ENCODE peak calls at places on chromosomes 4 and X, in six cellular contexts. One of them, this sample, is unnamed.

GRCh38 chr4:122826596-122827257 is at the start of gene FGF2:
- DNase-seq in D341Med: peak
- DNase-seq in NCI-H1092: peak
- DNase-seq in psoas muscle: peak
- DNase-seq in Daoy: peak
- DNase-seq in GM12865: peak
- DNase-seq in this sample: no peak

GRCh38 chrX:106730385-106730784 is 3.9 kb downstream of the RNF128 start:
- DNase-seq in D341Med: no peak
- DNase-seq in NCI-H1092: no peak
- DNase-seq in psoas muscle: no peak
- DNase-seq in Daoy: no peak
- DNase-seq in GM12865: no peak
- DNase-seq in this sample: no peak

GRCh38 chr4:31360786-31361185 is 640.6 kb downstream of the PCDH7 start:
- DNase-seq in D341Med: no peak
- DNase-seq in NCI-H1092: no peak
- DNase-seq in psoas muscle: no peak
- DNase-seq in Daoy: no peak
- DNase-seq in GM12865: no peak
- DNase-seq in this sample: no peak

GRCh38 chr4:57303012-57303751 is 193.0 kb upstream of the IGFBP7 start:
- DNase-seq in D341Med: no peak
- DNase-seq in NCI-H1092: no peak
- DNase-seq in psoas muscle: no peak
- DNase-seq in Daoy: peak
- DNase-seq in GM12865: no peak
- DNase-seq in this sample: no peak

GRCh38 chrX:77426811-77427210 is 20.4 kb upstream of the FGF16 start:
- DNase-seq in D341Med: no peak
- DNase-seq in NCI-H1092: no peak
- DNase-seq in psoas muscle: no peak
- DNase-seq in Daoy: no peak
- DNase-seq in GM12865: no peak
- DNase-seq in this sample: no peak

GRCh38 chr4:31929676-31930075 is 1209.5 kb downstream of the PCDH7 start:
- DNase-seq in D341Med: no peak
- DNase-seq in NCI-H1092: no peak
- DNase-seq in psoas muscle: no peak
- DNase-seq in Daoy: no peak
- DNase-seq in GM12865: no peak
- DNase-seq in this sample: no peak

GRCh38 chr4:40439519-40439918 is 104.4 kb downstream of the CHRNA9 start:
- DNase-seq in D341Med: no peak
- DNase-seq in NCI-H1092: no peak
- DNase-seq in psoas muscle: no peak
- DNase-seq in Daoy: no peak
- DNase-seq in GM12865: no peak
- DNase-seq in this sample: no peak

GRCh38 chr4:189802884-189803283 is 137.8 kb upstream of the FRG1 start:
- DNase-seq in D341Med: no peak
- DNase-seq in NCI-H1092: no peak
- DNase-seq in psoas muscle: no peak
- DNase-seq in Daoy: no peak
- DNase-seq in GM12865: no peak
- DNase-seq in this sample: no peak

GRCh38 chrX:14344172-14344940 is 185.0 kb upstream of the GLRA2 start:
- DNase-seq in D341Med: no peak
- DNase-seq in NCI-H1092: no peak
- DNase-seq in psoas muscle: no peak
- DNase-seq in Daoy: no peak
- DNase-seq in GM12865: no peak
- DNase-seq in this sample: no peak

GRCh38 chr4:172997851-172998250 is 170.8 kb upstream of the GALNT7 start:
- DNase-seq in D341Med: no peak
- DNase-seq in NCI-H1092: no peak
- DNase-seq in psoas muscle: no peak
- DNase-seq in Daoy: no peak
- DNase-seq in GM12865: no peak
- DNase-seq in this sample: no peak

This sample was measured in OCI-LY7.